ENCODE peak calls at places on chromosomes 6 and 20, in seven cellular contexts. One of them, this sample, is unnamed.

GRCh38 chr6:129192458-129192989 is 309.6 kb downstream of the LAMA2 start:
- DNase-seq in NCI-H1092 treated with DMSO at 0.1 percent for 48 hours: no peak
- DNase-seq in NCI-H1105 treated with DMSO at 0.1 percent for 48 hours: no peak
- DNase-seq in NCI-H2029: no peak
- DNase-seq in ELR: no peak
- DNase-seq in NCI-H1417: no peak
- DNase-seq in CD8-positive, alpha-beta T cell: no peak
- DNase-seq in this sample: no peak

GRCh38 chr20:45752747-45753146 is 30.6 kb downstream of the SPINT4 start:
- DNase-seq in NCI-H1417: no peak
- DNase-seq in NCI-H2029: no peak
- DNase-seq in CD8-positive, alpha-beta T cell: no peak
- DNase-seq in ELR: peak; percentile 23
- DNase-seq in NCI-H1105 treated with DMSO at 0.1 percent for 48 hours: no peak
- DNase-seq in NCI-H1092 treated with DMSO at 0.1 percent for 48 hours: no peak
- DNase-seq in this sample: no peak

GRCh38 chr6:170257376-170257775 is 33.5 kb downstream of the DLL1 start:
- DNase-seq in NCI-H2029: no peak
- DNase-seq in ELR: no peak
- DNase-seq in NCI-H1092 treated with DMSO at 0.1 percent for 48 hours: no peak
- DNase-seq in NCI-H1417: no peak
- DNase-seq in NCI-H1105 treated with DMSO at 0.1 percent for 48 hours: no peak
- DNase-seq in CD8-positive, alpha-beta T cell: no peak
- DNase-seq in this sample: no peak

GRCh38 chr6:167275436-167275835 is 15.7 kb upstream of the UNC93A start:
- DNase-seq in NCI-H2029: no peak
- DNase-seq in NCI-H1105 treated with DMSO at 0.1 percent for 48 hours: no peak
- DNase-seq in CD8-positive, alpha-beta T cell: no peak
- DNase-seq in NCI-H1417: no peak
- DNase-seq in ELR: no peak
- DNase-seq in NCI-H1092 treated with DMSO at 0.1 percent for 48 hours: no peak
- DNase-seq in this sample: no peak

GRCh38 chr6:30169658-30170614 is 6.6 kb downstream of the TRIM15 start:
- DNase-seq in NCI-H1092 treated with DMSO at 0.1 percent for 48 hours: peak; percentile 4
- DNase-seq in NCI-H2029: no peak
- DNase-seq in NCI-H1417: peak; percentile 64
- DNase-seq in CD8-positive, alpha-beta T cell: no peak
- DNase-seq in ELR: peak; percentile 68
- DNase-seq in NCI-H1105 treated with DMSO at 0.1 percent for 48 hours: peak; percentile 56
- DNase-seq in this sample: peak; percentile 54

GRCh38 chr6:73134588-73134987 is 90.7 kb downstream of the KHDC1L start:
- DNase-seq in ELR: peak; percentile 12
- DNase-seq in NCI-H1105 treated with DMSO at 0.1 percent for 48 hours: no peak
- DNase-seq in NCI-H1417: no peak
- DNase-seq in NCI-H2029: no peak
- DNase-seq in NCI-H1092 treated with DMSO at 0.1 percent for 48 hours: no peak
- DNase-seq in CD8-positive, alpha-beta T cell: no peak
- DNase-seq in this sample: peak; percentile 27

GRCh38 chr6:78492351-78493010 is 374.9 kb upstream of the IRAK1BP1 start:
- DNase-seq in ELR: peak; percentile 45
- DNase-seq in NCI-H1417: peak; percentile 19
- DNase-seq in NCI-H2029: no peak
- DNase-seq in CD8-positive, alpha-beta T cell: no peak
- DNase-seq in NCI-H1092 treated with DMSO at 0.1 percent for 48 hours: no peak
- DNase-seq in NCI-H1105 treated with DMSO at 0.1 percent for 48 hours: no peak
- DNase-seq in this sample: no peak

GRCh38 chr20:6525447-6526303 is 241.8 kb upstream of the BMP2 start:
- DNase-seq in CD8-positive, alpha-beta T cell: no peak
- DNase-seq in NCI-H1092 treated with DMSO at 0.1 percent for 48 hours: no peak
- DNase-seq in NCI-H2029: no peak
- DNase-seq in NCI-H1105 treated with DMSO at 0.1 percent for 48 hours: no peak
- DNase-seq in NCI-H1417: no peak
- DNase-seq in ELR: no peak
- DNase-seq in this sample: no peak

GRCh38 chr6:77561768-77562314 is 91.0 kb upstream of the MEI4 start:
- DNase-seq in NCI-H2029: no peak
- DNase-seq in ELR: no peak
- DNase-seq in NCI-H1105 treated with DMSO at 0.1 percent for 48 hours: peak; percentile 85
- DNase-seq in CD8-positive, alpha-beta T cell: no peak
- DNase-seq in NCI-H1092 treated with DMSO at 0.1 percent for 48 hours: peak; percentile 1
- DNase-seq in NCI-H1417: peak; percentile 18
- DNase-seq in this sample: no peak